ENCODE peak calls at places on chromosomes 11 and 22, in nine cellular contexts. T is neural progenitor cell, K is astrocyte, P is PC-9, V is GM23338, N is GM23248, R is fibroblast of lung, U is mammary epithelial cell, G is hepatocyte. Z is an unnamed sample.

GRCh38 chr22:47976219-47976618 is 1213.8 kb downstream of the TBC1D22A start:
- DNase-seq in T (no peak), K (no peak), P (no peak), V (no peak), N (no peak), R (no peak), U (no peak), G (no peak), Z (no peak)

GRCh38 chr11:3222003-3222855 is 3.6 kb upstream of the MRGPRG start:
- DNase-seq in T (no peak), K (no peak), P (no peak), V (no peak), N (no peak), R (no peak), U (no peak), G (no peak), Z (no peak)

GRCh38 chr22:37121887-37122591 is 12.5 kb upstream of the TMPRSS6 start:
- DNase-seq in T (no peak), K (peak; percentile 28), P (peak; percentile 69), V (peak; percentile 37), N (peak; percentile 68), R (peak; percentile 50), U (peak; percentile 84), G (peak; percentile 39), Z (peak; percentile 76)

GRCh38 chr22:49889071-49889470 is 29.2 kb downstream of the ALG12 start:
- DNase-seq in T (no peak), K (peak; percentile 64), P (no peak), V (no peak), N (no peak), R (peak; percentile 70), U (no peak), G (no peak), Z (no peak)

GRCh38 chr11:57368106-57368826 is 12.7 kb downstream of the PRG3 start:
- DNase-seq in T (no peak), K (no peak), P (peak; percentile 21), V (no peak), N (no peak), R (no peak), U (no peak), G (no peak), Z (no peak)

GRCh38 chr11:123654566-123655081 is at the start of gene SCN3B:
- DNase-seq in T (peak; percentile 88), K (peak; percentile 74), P (peak; percentile 57), V (peak; percentile 90), N (peak; percentile 70), R (peak; percentile 81), U (peak; percentile 67), G (peak; percentile 92), Z (peak; percentile 52)

GRCh38 chr11:120065176-120065575 is 72.7 kb downstream of the TRIM29 start:
- DNase-seq in T (no peak), K (no peak), P (no peak), V (no peak), N (no peak), R (no peak), U (no peak), G (no peak), Z (no peak)

GRCh38 chr11:20205807-20206206 is 45.5 kb upstream of the DBX1 start:
- DNase-seq in T (no peak), K (no peak), P (no peak), V (no peak), N (no peak), R (no peak), U (no peak), G (no peak), Z (no peak)

GRCh38 chr11:88555829-88556202 is 218.3 kb upstream of the CTSC start:
- DNase-seq in T (no peak), K (peak; percentile 76), P (no peak), V (no peak), N (peak; percentile 76), R (peak; percentile 80), U (peak; percentile 43), G (no peak), Z (no peak)

GRCh38 chr11:71272161-71272560 is 19.8 kb upstream of the SHANK2 start:
- DNase-seq in T (no peak), K (no peak), P (no peak), V (no peak), N (no peak), R (no peak), U (no peak), G (no peak), Z (no peak)

GRCh38 chr11:87421422-87421821 is 383.7 kb downstream of the TMEM135 start:
- DNase-seq in T (peak; percentile 79), K (peak; percentile 78), P (no peak), V (peak; percentile 93), N (peak; percentile 90), R (peak; percentile 83), U (peak; percentile 64), G (peak; percentile 86), Z (peak; percentile 73)

GRCh38 chr22:39954584-39955055 is 5.6 kb upstream of the TMA7B start:
- DNase-seq in T (no peak), K (peak; percentile 97), P (no peak), V (no peak), N (peak; percentile 60), R (peak; percentile 97), U (peak; percentile 80), G (no peak), Z (no peak)

GRCh38 chr11:14357843-14358728 is 897 bp downstream of the RRAS2 start:
- DNase-seq in T (peak; percentile 93), K (peak; percentile 51), P (peak; percentile 63), V (peak; percentile 91), N (peak; percentile 85), R (peak; percentile 74), U (peak; percentile 72), G (peak; percentile 91), Z (peak; percentile 36)

GRCh38 chr22:32339190-32340012 is 18.3 kb upstream of the RFPL3 start:
- DNase-seq in T (no peak), K (no peak), P (no peak), V (peak; percentile 60), N (no peak), R (no peak), U (no peak), G (no peak), Z (no peak)

GRCh38 chr22:43487311-43488030 is 75.7 kb downstream of the MPPED1 start:
- DNase-seq in T (no peak), K (no peak), P (no peak), V (no peak), N (no peak), R (no peak), U (no peak), G (no peak), Z (no peak)

GRCh38 chr11:57667715-57668466 is at the start of gene ZDHHC5:
- DNase-seq in T (peak; percentile 99), K (peak; percentile 99), P (peak; percentile 100), V (peak; percentile 99), N (peak; percentile 100), R (peak; percentile 100), U (peak; percentile 99), G (peak; percentile 99), Z (peak; percentile 99)

GRCh38 chr11:118605116-118605867 is 2.1 kb upstream of the PHLDB1 start:
- DNase-seq in T (peak; percentile 47), K (peak; percentile 66), P (no peak), V (peak; percentile 67), N (peak; percentile 97), R (peak; percentile 75), U (no peak), G (peak; percentile 86), Z (no peak)

GRCh38 chr11:131591051-131591461 is 220.6 kb downstream of the NTM start:
- DNase-seq in T (peak; percentile 49), K (no peak), P (no peak), V (peak; percentile 73), N (peak; percentile 66), R (peak; percentile 31), U (no peak), G (peak; percentile 19), Z (no peak)

DNA sequence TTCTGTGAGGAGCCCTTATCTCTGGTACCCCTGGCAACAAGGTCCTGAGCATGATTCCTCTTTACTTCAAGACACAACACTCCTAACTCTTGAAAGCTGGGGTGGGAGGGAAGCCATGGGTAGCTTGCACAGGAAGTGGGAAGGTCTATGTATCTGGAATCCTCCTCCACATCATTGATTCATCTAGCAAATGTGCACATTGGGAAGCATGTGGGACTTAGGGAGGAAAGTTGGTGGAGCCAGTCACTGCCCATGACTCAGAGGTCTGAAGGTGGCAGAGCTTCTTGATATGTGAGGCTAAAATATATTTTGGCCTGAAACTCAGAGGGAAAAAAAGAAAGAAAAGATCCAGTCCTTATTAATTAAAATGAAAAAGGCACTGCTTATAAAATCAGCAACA is 1000.9 kb downstream of the DLG2 start:
- DNase-seq in T (no peak), K (peak; percentile 2), P (no peak), V (no peak), N (peak; percentile 31), R (peak; percentile 16), U (no peak), G (no peak), Z (no peak)
- H4K20me1 ChIP-seq in T (no peaks in the 10 kb centered on the region), K (no peaks in the 10 kb centered on the region), P (no peaks in the 10 kb centered on the region), V (no peaks in the 10 kb centered on the region), N (no peaks in the 10 kb centered on the region), R (no peaks in the 10 kb centered on the region), U (no peaks in the 10 kb centered on the region), G (no peaks in the 10 kb centered on the region), Z (no peaks in the 10 kb centered on the region)

DNA sequence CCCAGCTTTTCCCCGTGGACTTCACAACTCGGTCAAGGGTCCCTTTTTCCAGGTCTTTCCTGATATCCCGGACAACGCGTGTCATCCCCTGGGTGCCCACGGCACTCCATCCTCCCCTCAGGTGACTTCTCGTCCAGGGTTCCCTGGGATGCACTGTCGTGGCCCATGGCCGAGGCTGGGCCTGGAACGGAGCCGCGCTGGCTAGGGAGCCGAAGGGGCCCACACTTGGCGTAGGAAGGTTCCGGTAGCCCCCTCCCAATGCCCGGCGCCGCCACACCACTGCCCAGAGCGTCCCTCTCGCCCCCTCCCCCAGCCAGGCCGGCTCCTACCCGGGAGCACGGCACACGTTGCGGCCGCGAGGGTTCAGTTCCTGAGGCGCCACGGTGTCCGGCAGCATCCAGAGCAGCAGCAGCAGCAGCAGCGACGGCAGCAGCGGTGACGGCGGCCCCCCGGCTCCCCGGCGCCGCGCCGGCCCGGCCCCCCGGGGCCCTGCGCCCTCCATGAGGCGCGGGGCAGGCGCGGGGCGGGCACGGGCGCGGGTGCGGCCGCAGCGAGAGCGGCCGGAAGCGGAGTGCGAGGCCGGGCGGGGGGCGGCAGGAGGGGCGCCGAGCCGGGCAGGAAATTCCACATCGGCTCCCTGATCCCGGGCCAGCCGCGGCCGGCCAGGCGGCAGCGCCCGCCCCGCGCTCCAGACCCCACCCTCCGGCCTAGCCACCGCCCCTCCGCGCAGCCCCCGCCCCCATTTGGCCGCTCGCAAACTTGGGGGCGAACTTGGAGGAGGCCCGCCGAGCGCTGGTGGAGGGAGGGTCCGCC is at the start of gene SCARF2:
- DNase-seq in T (peak; percentile 81), K (peak; percentile 41), P (no peak), V (peak; percentile 86), N (peak; percentile 78), R (peak; percentile 73), U (no peak), G (peak; percentile 86), Z (no peak)
- TF ChIP-seq EZH2 in T (peak; percentile 83), K (no peak), P (no peak), V (peak; percentile 75), N (no peak), R (no peak), U (peak; percentile 98), G (no peak), Z (no peak)

GRCh38 chr22:46824348-46824909 is 62.0 kb downstream of the TBC1D22A start:
- DNase-seq in T (no peak), K (no peak), P (no peak), V (no peak), N (no peak), R (no peak), U (no peak), G (no peak), Z (no peak)
- H4K20me1 ChIP-seq in T (no peaks in the 10 kb centered on the region), K (peaks cover 29% of the 10 kb centered on the region), P (peaks cover 80% of the 10 kb centered on the region), V (peaks cover 24% of the 10 kb centered on the region), N (peaks cover 20% of the 10 kb centered on the region), R (no peaks in the 10 kb centered on the region), U (no peaks in the 10 kb centered on the region), G (peaks cover 12% of the 10 kb centered on the region), Z (no peaks in the 10 kb centered on the region)

GRCh38 chr22:42343136-42343484 is 72.7 kb upstream of the TCF20 start:
- DNase-seq in T (no peak), K (no peak), P (no peak), V (peak; percentile 48), N (no peak), R (peak; percentile 13), U (no peak), G (peak; percentile 42), Z (no peak)
- TF ChIP-seq EZH2 in T (no peak), K (no peak), P (no peak), V (no peak), N (no peak), R (peak; percentile 35), U (no peak), G (no peak), Z (no peak)

Z was measured in MM.1S.